ENCODE peak calls at places on chromosomes 3 and 15, in seven cellular contexts. U is CD8-positive, alpha-beta T cell; X is A549; R is left lung; C is fibroblast of lung; L is heart left ventricle; P is tibial artery. H is an unnamed sample.

GRCh38 chr15:41862515-41863116 is 24.0 kb downstream of the PLA2G4B start:
- DNase-seq in C (no peak), X (no peak), R (peak; percentile 52), L (no peak), U (no peak), P (no peak), H (no peak)

GRCh38 chr3:150324261-150324660 is 83.8 kb upstream of the TSC22D2 start:
- DNase-seq in U (no peak), X (no peak), L (no peak), R (no peak), P (no peak), C (no peak), H (no peak)

GRCh38 chr15:48798319-48798718 is 12.6 kb downstream of the CEP152 start:
- DNase-seq in R (no peak), L (no peak), P (no peak), X (no peak), U (no peak), C (no peak), H (no peak)

GRCh38 chr3:56790016-56790950 is 11.5 kb downstream of the ARHGEF3 start:
- DNase-seq in P (no peak), R (no peak), U (no peak), C (no peak), X (no peak), L (peak; percentile 47), H (no peak)

GRCh38 chr15:96338772-96339661 is 8.5 kb downstream of the NR2F2 start:
- DNase-seq in L (no peak), C (peak; percentile 40), X (no peak), P (no peak), R (no peak), U (no peak), H (no peak)

GRCh38 chr3:134864644-134865043 is 69.6 kb downstream of the EPHB1 start:
- DNase-seq in C (no peak), L (no peak), U (no peak), P (no peak), R (no peak), X (no peak), H (peak; percentile 59)

GRCh38 chr15:77840962-77841361 is 208.2 kb upstream of the LINGO1 start:
- DNase-seq in L (no peak), X (peak; percentile 38), U (no peak), R (peak; percentile 27), C (peak; percentile 96), P (no peak), H (peak; percentile 31)

GRCh38 chr3:170997966-170998913 is 28.3 kb downstream of the SLC2A2 start:
- DNase-seq in R (no peak), L (no peak), P (no peak), U (no peak), C (peak; percentile 58), X (no peak), H (no peak)

GRCh38 chr15:80160570-80161156 is 7.9 kb downstream of the FAH start:
- DNase-seq in U (no peak), X (peak; percentile 68), C (peak; percentile 92), R (peak; percentile 91), L (peak; percentile 62), P (peak; percentile 76), H (peak; percentile 87)

GRCh38 chr3:48194446-48195071 is 6.3 kb upstream of the CDC25A start:
- DNase-seq in C (peak; percentile 29), R (no peak), P (peak; percentile 68), L (peak; percentile 50), X (peak; percentile 56), U (no peak), H (no peak)

GRCh38 chr15:69555080-69555479 is 102.5 kb downstream of the RPLP1 start:
- DNase-seq in U (no peak), X (no peak), R (no peak), P (no peak), C (no peak), L (no peak), H (no peak)

GRCh38 chr15:101201411-101202174 is 50.3 kb downstream of the CHSY1 start:
- DNase-seq in P (peak; percentile 97), C (peak; percentile 99), X (peak; percentile 93), R (peak; percentile 89), U (no peak), L (peak; percentile 93), H (peak; percentile 84)

GRCh38 chr3:11991751-11992150 is 12.4 kb upstream of the SYN2 start:
- DNase-seq in P (no peak), R (no peak), L (no peak), X (no peak), C (no peak), U (no peak), H (no peak)

GRCh38 chr3:99319961-99320360 is 318.4 kb upstream of the COL8A1 start:
- DNase-seq in P (no peak), X (no peak), L (no peak), C (peak; percentile 95), U (no peak), R (no peak), H (no peak)

GRCh38 chr3:186361612-186362408 is at the start of gene DGKG:
- DNase-seq in P (peak; percentile 73), L (peak; percentile 76), X (peak; percentile 8), C (no peak), R (peak; percentile 66), U (no peak), H (peak; percentile 93)

GRCh38 chr3:72255191-72255590 is 470.2 kb upstream of the PROK2 start:
- DNase-seq in L (no peak), R (no peak), C (peak; percentile 35), U (no peak), P (peak; percentile 38), X (no peak), H (no peak)

GRCh38 chr3:2099028-2099671 is 484 bp downstream of the CNTN4 start:
- DNase-seq in P (peak; percentile 25), L (peak; percentile 25), U (no peak), X (no peak), C (no peak), R (no peak), H (no peak)

GRCh38 chr3:45881031-45882022 is 5.0 kb upstream of the CCR9 start:
- DNase-seq in U (no peak), X (no peak), L (no peak), P (no peak), R (no peak), C (peak; percentile 58), H (no peak)

GRCh38 chr3:189685854-189686253 is 54.7 kb downstream of the TP63 start:
- DNase-seq in P (no peak), X (peak; percentile 72), U (no peak), C (peak; percentile 87), L (no peak), R (no peak), H (no peak)

GRCh38 chr15:57321485-57321884 is 54.8 kb upstream of the CGNL1 start:
- DNase-seq in L (no peak), R (no peak), C (no peak), P (no peak), U (no peak), X (no peak), H (peak; percentile 30)

GRCh38 chr15:57321973-57322601 is 54.2 kb upstream of the CGNL1 start:
- DNase-seq in R (no peak), C (no peak), U (no peak), X (no peak), L (no peak), P (no peak), H (peak; percentile 21)

GRCh38 chr15:57323806-57324589 is 52.3 kb upstream of the CGNL1 start:
- DNase-seq in P (no peak), U (no peak), X (peak; percentile 98), C (peak; percentile 63), L (no peak), R (no peak), H (no peak)

GRCh38 chr15:57323299-57323805 is 53.0 kb upstream of the CGNL1 start:
- DNase-seq in U (no peak), C (no peak), X (no peak), P (no peak), L (no peak), R (no peak), H (no peak)

GRCh38 chr15:57322602-57323250 is 53.6 kb upstream of the CGNL1 start:
- DNase-seq in X (no peak), L (no peak), R (no peak), C (no peak), P (no peak), U (no peak), H (peak; percentile 21)
- H3K27ac ChIP-seq in X (peak overlapping the region; percentile 91), L (no peak overlapping the region), R (no peak overlapping the region), C (no peak overlapping the region), P (no peak overlapping the region), U (no peak overlapping the region), H (no peak overlapping the region)

GRCh38 chr3:141412936-141413354 is 44.6 kb downstream of the ZBTB38 start:
- DNase-seq in L (peak; percentile 95), X (peak; percentile 89), P (peak; percentile 96), U (no peak), R (peak; percentile 88), C (peak; percentile 87), H (no peak)
- TF ChIP-seq CTCF in L (peak; percentile 7), X (no peak), P (no peak), U (no peak), R (no peak), C (no peak), H (no peak)

GRCh38 chr15:74893627-74894026 is 3.8 kb downstream of the MPI start:
- DNase-seq in U (no peak), R (no peak), X (no peak), P (no peak), C (no peak), L (no peak), H (no peak)
- H3K4me1 ChIP-seq in U (peaks cover 39% of the 10 kb centered on the region), R (peaks cover 18% of the 10 kb centered on the region), X (peaks cover 9% of the 10 kb centered on the region), P (peaks cover 19% of the 10 kb centered on the region), C (peaks cover 4% of the 10 kb centered on the region), L (peaks cover 30% of the 10 kb centered on the region), H (peaks cover 75% of the 10 kb centered on the region)

GRCh38 chr3:128066111-128066510 is 13.9 kb downstream of the SEC61A1 start:
- DNase-seq in L (no peak), U (no peak), X (no peak), P (no peak), R (no peak), C (no peak), H (no peak)

GRCh38 chr3:128064962-128065361 is 12.7 kb downstream of the SEC61A1 start:
- DNase-seq in U (no peak), X (no peak), L (no peak), P (no peak), R (no peak), C (no peak), H (no peak)

GRCh38 chr3:128067481-128067880 is 15.2 kb downstream of the SEC61A1 start:
- DNase-seq in X (peak; percentile 29), R (no peak), P (no peak), U (no peak), L (no peak), C (no peak), H (no peak)

GRCh38 chr3:128060473-128061381 is 8.5 kb downstream of the SEC61A1 start:
- DNase-seq in P (no peak), L (no peak), C (peak; percentile 99), R (no peak), X (no peak), U (no peak), H (no peak)

DNA sequence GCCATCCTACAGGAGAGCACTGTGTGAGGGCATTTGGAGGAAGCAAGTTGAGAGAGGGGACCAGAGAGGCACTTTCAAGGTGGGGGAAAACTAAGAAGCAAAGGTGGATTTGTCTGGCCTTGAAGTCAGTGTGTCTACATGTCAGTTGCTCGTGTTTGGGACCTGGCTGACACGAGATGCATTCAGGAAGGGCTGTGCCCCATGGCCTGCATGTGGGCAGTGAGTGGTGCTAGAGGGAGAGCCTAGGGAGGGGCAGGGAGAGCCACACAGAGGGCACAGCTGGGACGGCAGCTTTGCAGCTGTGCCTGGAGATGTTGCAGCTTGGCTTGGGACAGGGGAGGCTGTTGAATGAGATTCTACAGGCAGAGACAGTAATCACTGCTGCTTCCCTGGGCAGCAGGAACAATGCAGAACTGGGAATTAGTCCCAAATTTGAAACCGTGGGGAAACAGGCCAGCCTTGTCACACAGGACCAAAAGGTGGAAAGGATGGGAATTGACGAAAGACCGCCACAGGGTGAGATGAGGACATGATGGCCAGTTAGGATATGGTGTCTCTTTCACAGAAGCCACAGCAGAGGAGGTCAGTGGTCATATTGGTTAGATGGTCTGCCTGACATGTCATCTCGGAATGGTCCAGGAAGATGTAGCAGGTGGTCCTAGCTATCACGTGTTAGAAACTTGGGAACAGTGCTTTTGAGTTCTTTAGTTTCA is 10.0 kb downstream of the SEC61A1 start:
- DNase-seq in U (no peak), P (no peak), X (no peak), R (no peak), C (no peak), L (no peak), H (no peak)
- H3K27ac ChIP-seq in U (no peak overlapping the region), P (no peak overlapping the region), X (no peak overlapping the region), R (no peak overlapping the region), C (peak overlapping the region; percentile 88), L (no peak overlapping the region), H (no peak overlapping the region)